ENCODE peak calls at places on chromosomes 13 and 19, in nine cellular contexts. M is epithelial cell of prostate; B is stimulated activated CD8-positive, alpha-beta memory T cell treated with anti-CD3 and anti-CD28 coated beads, Interleukin-4, amount 100 ng/mL, for 24 hours; T is skeletal muscle cell; V is stimulated activated CD4-positive, alpha-beta T cell treated with anti-CD3 and anti-CD28 coated beads, Interleukin-1b, Interleukin-23, amount 100 ng/mL, for 24 hours; I is HTR-8/SVneo; L is fibroblast of the aortic adventitia; C is substantia nigra; J is bronchial epithelial cell. W is an unnamed sample.

GRCh38 chr13:45391926-45392325 is 26.2 kb downstream of the SLC25A30 start:
- DNase-seq in C (no peak), L (no peak), J (no peak), T (no peak), V (no peak), I (no peak), B (no peak), M (no peak), W (no peak)

GRCh38 chr13:66367356-66367755 is 862.8 kb downstream of the PCDH9 start:
- DNase-seq in J (no peak), V (no peak), I (no peak), C (no peak), L (no peak), M (no peak), T (peak; percentile 31), B (no peak), W (no peak)

GRCh38 chr13:98570929-98571372 is 6.0 kb downstream of the STK24 start:
- DNase-seq in C (no peak), B (no peak), T (no peak), J (peak; percentile 86), L (no peak), M (no peak), V (no peak), I (no peak), W (peak; percentile 56)

GRCh38 chr13:111954681-111955411 is 112.1 kb upstream of the SOX1 start:
- DNase-seq in C (no peak), T (no peak), L (no peak), V (no peak), M (no peak), J (no peak), B (no peak), I (no peak), W (no peak)

GRCh38 chr13:113061271-113061625 is 44.3 kb upstream of the F7 start:
- DNase-seq in V (no peak), C (peak; percentile 89), M (no peak), B (no peak), T (no peak), J (no peak), I (no peak), L (no peak), W (no peak)

GRCh38 chr19:49746206-49746958 is 16.7 kb downstream of the TSKS start:
- DNase-seq in L (no peak), T (no peak), B (peak; percentile 34), C (peak; percentile 11), J (no peak), V (peak; percentile 9), I (no peak), M (no peak), W (peak; percentile 30)

GRCh38 chr19:55173186-55173716 is 6.8 kb upstream of the DNAAF3 start:
- DNase-seq in L (no peak), I (no peak), C (no peak), B (no peak), V (no peak), T (no peak), J (no peak), M (no peak), W (no peak)

GRCh38 chr19:48548253-48548911 is 3.6 kb upstream of the SULT2B1 start:
- DNase-seq in B (no peak), C (no peak), M (no peak), T (no peak), L (no peak), I (no peak), J (no peak), V (no peak), W (no peak)

GRCh38 chr19:32017341-32017948 is 328.0 kb upstream of the ZNF507 start:
- DNase-seq in B (no peak), C (no peak), V (no peak), M (no peak), T (no peak), J (no peak), I (no peak), L (no peak), W (no peak)

GRCh38 chr13:103187621-103188020 is 121.4 kb upstream of the SLC10A2 start:
- DNase-seq in M (no peak), T (no peak), B (no peak), C (no peak), L (no peak), I (no peak), J (no peak), V (no peak), W (no peak)

GRCh38 chr19:33788676-33789075 is 8.0 kb upstream of the KCTD15 start:
- DNase-seq in M (no peak), I (no peak), V (no peak), C (no peak), B (no peak), J (no peak), T (no peak), L (no peak), W (no peak)

GRCh38 chr13:33743438-33744368 is 74.2 kb upstream of the RFC3 start:
- DNase-seq in T (no peak), C (no peak), L (no peak), M (no peak), V (no peak), B (no peak), J (no peak), I (no peak), W (no peak)

GRCh38 chr13:37136187-37136586 is 30.7 kb upstream of the CSNK1A1L start:
- DNase-seq in B (no peak), J (no peak), V (no peak), I (no peak), C (no peak), M (no peak), T (peak; percentile 22), L (peak; percentile 50), W (no peak)

GRCh38 chr13:106117035-106117434 is 418.4 kb downstream of the EFNB2 start:
- DNase-seq in T (no peak), M (no peak), L (no peak), V (no peak), I (no peak), C (no peak), B (no peak), J (peak; percentile 62), W (no peak)

GRCh38 chr13:20264271-20265018 is 32.3 kb upstream of the GJB6 start:
- DNase-seq in J (no peak), T (no peak), I (no peak), V (no peak), C (no peak), L (no peak), M (no peak), B (no peak), W (no peak)

GRCh38 chr19:29622191-29623070 is 16.3 kb downstream of the POP4 start:
- DNase-seq in V (no peak), C (peak; percentile 15), L (no peak), T (no peak), M (no peak), I (no peak), B (peak; percentile 30), J (peak; percentile 9), W (peak; percentile 17)

GRCh38 chr13:93977986-93978385 is 501.5 kb downstream of the DCT start:
- DNase-seq in V (no peak), L (peak; percentile 15), J (no peak), T (no peak), I (no peak), M (no peak), B (no peak), C (no peak), W (no peak)

GRCh38 chr13:113105032-113105993 is at the start of gene F7:
- DNase-seq in M (no peak), C (no peak), I (no peak), J (no peak), L (peak; percentile 23), B (no peak), T (no peak), V (no peak), W (no peak)

GRCh38 chr13:81927347-81927746 is 1586.4 kb upstream of the SPRY2 start:
- DNase-seq in I (no peak), B (no peak), M (no peak), L (no peak), V (no peak), J (peak; percentile 13), T (no peak), C (no peak), W (no peak)

GRCh38 chr13:100396771-100397170 is 191.8 kb downstream of the GGACT start:
- DNase-seq in V (no peak), T (no peak), J (no peak), L (no peak), B (no peak), C (no peak), M (no peak), I (no peak), W (no peak)

GRCh38 chr13:103188688-103189326 is 122.6 kb upstream of the SLC10A2 start:
- DNase-seq in T (peak; percentile 1), J (peak; percentile 46), M (no peak), I (no peak), C (no peak), L (peak; percentile 46), V (no peak), B (no peak), W (no peak)

GRCh38 chr13:50697746-50698526 is 145.6 kb downstream of the DLEU7 start:
- DNase-seq in C (no peak), T (no peak), I (no peak), B (no peak), V (no peak), L (no peak), J (peak; percentile 33), M (no peak), W (no peak)

GRCh38 chr19:31110331-31110730 is 238.9 kb downstream of the TSHZ3 start:
- DNase-seq in I (peak; percentile 23), V (no peak), J (peak; percentile 46), B (no peak), T (no peak), L (peak; percentile 70), M (no peak), C (no peak), W (peak; percentile 12)

GRCh38 chr13:105016266-105016665 is 1519.2 kb downstream of the EFNB2 start:
- DNase-seq in V (no peak), M (no peak), I (no peak), B (no peak), L (no peak), T (no peak), C (peak; percentile 5), J (no peak), W (no peak)

GRCh38 chr19:18294467-18294864 is 13.0 kb upstream of the JUND start:
- DNase-seq in M (no peak), V (no peak), I (no peak), T (no peak), B (peak; percentile 87), C (no peak), J (peak; percentile 48), L (no peak), W (no peak)

GRCh38 chr19:35592226-35592625 is 6.3 kb downstream of the PMIS2 start:
- DNase-seq in B (no peak), I (no peak), L (peak; percentile 65), J (peak; percentile 56), M (no peak), C (no peak), V (no peak), T (peak; percentile 7), W (no peak)

GRCh38 chr19:18225702-18226468 is at the start of gene PDE4C:
- DNase-seq in B (no peak), M (no peak), V (no peak), I (no peak), T (no peak), J (no peak), L (no peak), C (no peak), W (no peak)

GRCh38 chr19:19083413-19084178 is 19.8 kb downstream of the SLC25A42 start:
- DNase-seq in I (no peak), L (no peak), V (no peak), J (no peak), B (no peak), M (no peak), C (no peak), T (no peak), W (no peak)

GRCh38 chr19:4472174-4472974 is at the start of gene HDGFL2:
- DNase-seq in M (no peak), B (no peak), T (no peak), V (no peak), I (no peak), L (no peak), C (peak; percentile 22), J (no peak), W (no peak)

GRCh38 chr13:100244431-100244830 is 155.5 kb downstream of the PCCA start:
- DNase-seq in L (peak; percentile 47), V (no peak), T (no peak), I (no peak), C (no peak), J (no peak), M (no peak), B (no peak), W (no peak)

GRCh38 chr13:67273001-67273400 is 42.9 kb upstream of the PCDH9 start:
- DNase-seq in L (peak; percentile 67), B (no peak), T (no peak), M (no peak), I (no peak), V (no peak), C (no peak), J (no peak), W (no peak)

W was measured in DND-41.